ENCODE peak calls at places on chromosomes 16 and 17, in nine cellular contexts. V, L, N, P, Y, C, X, G and U are unnamed samples.

GRCh38 chr17:68453991-68454665 is 3.2 kb downstream of the WIPI1 start:
- DNase-seq in P (no peak), L (no peak), G (no peak), X (no peak), V (no peak), C (no peak), N (no peak), Y (no peak), U (no peak)

GRCh38 chr17:69447726-69448125 is 33.2 kb downstream of the MAP2K6 start:
- DNase-seq in N (no peak), L (peak), P (no peak), Y (no peak), C (no peak), V (no peak), G (no peak), X (peak), U (peak)

GRCh38 chr17:66347661-66348604 is 45.5 kb downstream of the PRKCA start:
- DNase-seq in X (no peak), N (no peak), P (no peak), V (no peak), L (peak), G (peak), C (no peak), Y (no peak), U (no peak)

GRCh38 chr16:12257926-12258561 is 281.5 kb downstream of the SNX29 start:
- DNase-seq in Y (no peak), X (no peak), C (no peak), L (no peak), P (no peak), G (no peak), V (no peak), N (no peak), U (no peak)

GRCh38 chr16:87874639-87875472 is 5.5 kb upstream of the SLC7A5 start:
- DNase-seq in C (no peak), X (no peak), N (no peak), G (no peak), V (no peak), P (no peak), L (no peak), Y (no peak), U (no peak)

GRCh38 chr16:66481943-66482390 is 54.9 kb downstream of the BEAN1 start:
- DNase-seq in L (no peak), V (no peak), X (no peak), N (no peak), C (no peak), P (no peak), Y (no peak), G (no peak), U (no peak)

GRCh38 chr16:87550510-87550961 is 51.8 kb upstream of the JPH3 start:
- DNase-seq in C (no peak), Y (no peak), G (no peak), X (peak), P (no peak), V (no peak), L (no peak), N (no peak), U (peak)

GRCh38 chr16:10870137-10870776 is 6.7 kb upstream of the CIITA start:
- DNase-seq in L (no peak), X (no peak), Y (no peak), P (no peak), C (no peak), N (no peak), V (no peak), G (no peak), U (no peak)

GRCh38 chr16:52591441-52592215 is 44.7 kb upstream of the TOX3 start:
- DNase-seq in X (no peak), Y (no peak), G (no peak), L (no peak), N (no peak), V (no peak), C (no peak), P (no peak), U (no peak)

GRCh38 chr17:2730764-2731353 is 18.6 kb downstream of the CCDC92B start:
- DNase-seq in N (no peak), G (no peak), V (no peak), L (no peak), C (no peak), P (no peak), X (no peak), Y (no peak), U (no peak)

GRCh38 chr16:10428433-10429168 is 42.7 kb downstream of the ATF7IP2 start:
- DNase-seq in P (no peak), C (peak), V (no peak), N (no peak), G (no peak), L (no peak), X (no peak), Y (no peak), U (no peak)

GRCh38 chr17:29240477-29240876 is 6.2 kb upstream of the CRYBA1 start:
- DNase-seq in L (peak), G (no peak), P (no peak), Y (no peak), X (no peak), V (no peak), N (no peak), C (no peak), U (no peak)

GRCh38 chr17:38443356-38444026 is 15.2 kb downstream of the ARHGAP23 start:
- DNase-seq in L (no peak), N (peak), X (no peak), Y (no peak), P (no peak), C (no peak), G (no peak), V (no peak), U (no peak)

GRCh38 chr17:82566129-82566995 is 46.8 kb downstream of the FOXK2 start:
- DNase-seq in X (no peak), L (no peak), C (no peak), N (no peak), P (no peak), V (peak), Y (no peak), G (no peak), U (no peak)

GRCh38 chr16:84360170-84360569 is 8.2 kb upstream of the ATP2C2 start:
- DNase-seq in V (no peak), N (no peak), Y (no peak), P (no peak), C (peak), G (no peak), L (no peak), X (no peak), U (no peak)

GRCh38 chr17:78046923-78047322 is 81.6 kb downstream of the TMC6 start:
- DNase-seq in C (no peak), Y (no peak), X (no peak), N (no peak), G (no peak), V (no peak), P (no peak), L (no peak), U (no peak)

GRCh38 chr17:34285304-34285792 is at the start of gene CCL11:
- DNase-seq in G (peak), L (peak), Y (no peak), V (no peak), N (no peak), X (no peak), C (no peak), P (no peak), U (no peak)

GRCh38 chr17:81396722-81397313 is 1.6 kb downstream of the BAHCC1 start:
- DNase-seq in P (no peak), V (peak), Y (no peak), G (peak), C (no peak), X (peak), L (peak), N (no peak), U (peak)

GRCh38 chr17:73304971-73305786 is 6.6 kb downstream of the CDC42EP4 start:
- DNase-seq in C (peak), G (peak), P (no peak), V (no peak), X (peak), Y (no peak), L (peak), N (no peak), U (peak)

GRCh38 chr16:54280751-54281150 is 5.8 kb downstream of the IRX3 start:
- DNase-seq in Y (no peak), C (no peak), P (no peak), X (no peak), G (peak), L (peak), N (no peak), V (no peak), U (no peak)

GRCh38 chr17:14084955-14085354 is 15.7 kb downstream of the COX10 start:
- DNase-seq in N (no peak), X (no peak), P (no peak), C (no peak), Y (no peak), L (no peak), V (no peak), G (no peak), U (no peak)

GRCh38 chr16:66924527-66925321 is 611 bp downstream of the RRAD start:
- DNase-seq in V (peak), L (no peak), Y (no peak), X (peak), G (no peak), N (peak), C (no peak), P (no peak), U (peak)

GRCh38 chr17:78892936-78893379 is 10.0 kb downstream of the CEP295NL start:
- DNase-seq in Y (no peak), P (no peak), N (no peak), V (no peak), X (no peak), C (no peak), L (no peak), G (no peak), U (no peak)

GRCh38 chr17:63478814-63479494 is 2.1 kb downstream of the ACE start:
- DNase-seq in N (peak), C (peak), L (peak), V (peak), Y (peak), X (peak), G (peak), P (no peak), U (peak)

GRCh38 chr17:69853533-69854262 is 221.3 kb upstream of the KCNJ16 start:
- DNase-seq in L (peak), C (no peak), P (no peak), N (no peak), X (peak), G (peak), Y (no peak), V (no peak), U (no peak)

GRCh38 chr17:57211543-57211942 is 44.8 kb upstream of the MSI2 start:
- DNase-seq in G (no peak), V (no peak), L (no peak), N (no peak), Y (no peak), P (no peak), X (no peak), C (peak), U (no peak)

GRCh38 chr16:30335598-30336474 is 19.3 kb downstream of the CD2BP2 start:
- DNase-seq in X (no peak), N (peak), G (peak), C (peak), Y (peak), P (peak), L (peak), V (no peak), U (peak)

GRCh38 chr16:11575223-11575589 is 11.5 kb downstream of the LITAF start:
- DNase-seq in N (no peak), V (no peak), P (no peak), G (no peak), L (no peak), X (peak), C (no peak), Y (no peak), U (no peak)

GRCh38 chr17:81039854-81040758 is 5.2 kb downstream of the BAIAP2 start:
- DNase-seq in G (peak), X (no peak), C (no peak), N (no peak), Y (no peak), V (peak), P (no peak), L (peak), U (peak)

GRCh38 chr17:42079541-42079940 is 18.7 kb downstream of the ZNF385C start:
- DNase-seq in N (no peak), Y (no peak), P (no peak), G (no peak), V (no peak), X (no peak), L (no peak), C (no peak), U (no peak)

GRCh38 chr17:52064791-52065211 is 93.7 kb downstream of the CA10 start:
- DNase-seq in X (no peak), Y (no peak), P (no peak), V (no peak), N (no peak), C (no peak), G (no peak), L (peak), U (no peak)

GRCh38 chr17:7113273-7114071 is 1.1 kb downstream of the ASGR2 start:
- DNase-seq in P (no peak), C (no peak), X (no peak), V (no peak), G (no peak), N (no peak), L (no peak), Y (no peak), U (no peak)
- H3K4me3 ChIP-seq in P (no peak), C (no peak), X (no peak), V (no peak), G (no peak), N (no peak), L (no peak), Y (no peak), U (no peak)

GRCh38 chr17:49224198-49224996 is 6.2 kb downstream of the PHOSPHO1 start:
- DNase-seq in Y (no peak), G (no peak), X (no peak), N (peak), V (peak), C (no peak), L (no peak), P (no peak), U (peak)

GRCh38 chr17:49225554-49226236 is 4.9 kb downstream of the PHOSPHO1 start:
- DNase-seq in Y (no peak), X (no peak), N (no peak), C (no peak), L (no peak), V (no peak), G (no peak), P (no peak), U (no peak)

GRCh38 chr17:49223168-49223516 is 7.4 kb downstream of the PHOSPHO1 start:
- DNase-seq in L (no peak), Y (no peak), G (no peak), X (no peak), C (no peak), V (no peak), P (no peak), N (no peak), U (no peak)

GRCh38 chr17:49224997-49225337 is 5.6 kb downstream of the PHOSPHO1 start:
- DNase-seq in G (no peak), X (no peak), L (no peak), V (no peak), C (no peak), N (no peak), Y (no peak), P (no peak), U (no peak)

GRCh38 chr17:49223517-49224197 is 6.9 kb downstream of the PHOSPHO1 start:
- DNase-seq in G (peak), X (peak), L (no peak), N (peak), C (no peak), Y (no peak), V (peak), P (no peak), U (peak)
- H3K4me3 ChIP-seq in G (no peak), X (peak), L (no peak), N (peak), C (no peak), Y (no peak), V (no peak), P (no peak), U (peak)

DNA sequence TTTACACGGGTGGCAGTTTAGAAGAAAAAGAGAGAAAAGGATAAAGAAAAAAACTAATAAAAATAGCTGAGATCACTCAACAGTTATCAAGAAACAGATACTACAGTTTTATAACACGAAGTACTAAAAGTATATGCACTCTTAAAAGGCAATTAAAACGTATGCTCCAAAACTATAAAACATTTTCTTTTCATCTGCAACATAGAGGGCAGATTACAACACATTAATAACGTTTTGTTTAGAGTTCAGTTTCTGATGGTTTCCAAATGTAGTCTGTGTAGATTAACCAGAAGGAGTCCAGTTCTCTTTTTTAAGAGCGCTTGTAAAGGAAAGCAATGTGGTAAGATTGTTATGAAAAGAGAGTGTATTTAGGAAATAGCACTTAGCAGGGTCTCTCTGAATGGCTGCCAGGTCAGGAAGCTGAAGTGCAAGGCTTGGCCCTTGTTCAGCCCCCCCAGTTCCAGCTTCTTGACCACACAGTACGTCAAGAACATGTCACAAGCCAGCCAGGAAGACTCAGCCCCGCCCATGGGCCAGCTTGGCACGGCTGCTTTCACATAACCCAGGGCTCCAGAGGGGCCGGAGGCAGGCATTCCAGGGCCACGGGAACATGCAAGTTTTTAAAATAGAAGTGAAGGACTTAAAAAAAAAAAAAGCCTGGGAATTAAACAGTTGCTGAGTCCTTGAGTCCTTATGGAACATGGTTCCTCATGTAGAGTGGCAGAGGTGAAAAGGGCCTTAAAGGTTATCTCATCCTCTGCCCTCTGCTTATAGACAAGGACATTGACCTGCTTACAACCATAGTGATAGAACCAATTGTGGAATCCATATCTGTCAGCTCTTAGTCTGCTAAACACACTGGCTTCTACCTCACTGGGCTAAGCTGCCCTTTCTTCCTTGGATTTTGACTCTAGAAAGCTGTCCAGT is 147.4 kb upstream of the TBX2 start:
- DNase-seq in X (peak), V (peak), P (no peak), L (peak), G (peak), Y (no peak), C (no peak), N (no peak), U (peak)
- H3K4me3 ChIP-seq in X (peak), V (no peak), P (no peak), L (no peak), G (no peak), Y (no peak), C (no peak), N (no peak), U (no peak)

DNA sequence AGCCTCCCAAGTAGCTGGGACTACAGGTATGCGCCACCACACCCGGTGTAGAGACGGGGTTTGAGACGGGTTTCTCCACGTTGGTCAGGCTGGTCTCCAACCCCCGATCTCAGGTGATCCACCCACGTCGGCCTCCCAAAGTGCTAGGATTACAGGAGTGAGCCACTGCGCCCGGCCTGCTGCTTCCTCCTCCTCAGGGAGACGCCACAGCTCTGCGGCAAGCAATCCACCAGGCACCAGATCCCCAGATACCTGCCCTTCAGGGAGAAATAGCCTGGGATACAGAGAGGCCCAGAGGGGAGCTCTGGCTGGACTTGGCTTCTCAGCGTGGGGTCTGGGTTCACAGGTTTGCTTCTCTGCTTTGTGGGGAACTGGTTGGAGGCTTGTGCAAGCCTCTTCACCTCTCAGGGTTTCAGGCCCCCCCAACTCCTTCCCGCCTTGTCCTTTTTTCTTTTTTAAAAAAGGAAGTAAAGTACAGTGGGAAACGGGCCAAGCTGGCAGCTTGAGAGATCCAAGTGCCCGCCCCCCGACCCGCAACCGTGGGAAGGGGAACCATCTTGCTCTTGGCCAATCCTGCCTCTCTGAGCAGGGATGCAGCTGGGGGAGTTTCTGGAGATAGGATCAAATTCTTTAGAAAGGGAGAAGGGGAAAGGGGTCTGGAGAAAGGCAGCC is 2.6 kb upstream of the SPHK1 start:
- DNase-seq in L (no peak), X (no peak), N (no peak), V (no peak), P (no peak), Y (no peak), G (no peak), C (no peak), U (no peak)
- H3K4me3 ChIP-seq in L (no peak), X (peak), N (no peak), V (no peak), P (peak), Y (no peak), G (no peak), C (no peak), U (no peak)

GRCh38 chr16:2366660-2367309 is 26.3 kb upstream of the ABCA3 start:
- DNase-seq in P (no peak), Y (no peak), V (no peak), X (no peak), L (no peak), N (no peak), G (no peak), C (no peak), U (no peak)

GRCh38 chr16:2364638-2365210 is 24.2 kb upstream of the ABCA3 start:
- DNase-seq in G (peak), X (no peak), P (no peak), V (no peak), N (no peak), Y (no peak), L (no peak), C (no peak), U (no peak)

GRCh38 chr16:2365895-2366294 is 25.4 kb upstream of the ABCA3 start:
- DNase-seq in P (no peak), L (peak), Y (no peak), G (peak), V (no peak), X (no peak), N (no peak), C (peak), U (no peak)

GRCh38 chr16:2362218-2362617 is 21.7 kb upstream of the ABCA3 start:
- DNase-seq in Y (no peak), L (no peak), P (no peak), N (no peak), C (no peak), X (no peak), G (no peak), V (no peak), U (no peak)

DNA sequence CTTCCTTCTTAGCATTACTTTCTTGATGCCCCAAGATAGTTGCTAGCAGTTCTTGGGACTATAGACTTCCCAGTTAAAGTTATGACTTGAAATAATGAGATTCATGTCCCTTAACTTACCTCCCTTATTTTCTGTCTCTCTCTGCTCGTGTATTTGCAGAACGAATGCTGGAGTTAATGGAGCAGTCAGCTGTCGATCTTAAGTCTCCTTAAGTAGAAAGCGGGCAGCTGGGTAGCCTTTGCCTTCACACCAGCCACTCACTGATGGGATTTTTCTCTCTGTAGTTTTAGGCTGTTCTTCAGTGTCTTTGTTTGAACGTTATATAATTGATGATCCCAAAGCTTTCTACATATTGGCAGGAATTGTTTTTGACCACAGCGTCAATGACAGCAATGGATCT is 24.9 kb upstream of the ABCA3 start:
- DNase-seq in P (no peak), V (no peak), C (no peak), N (no peak), Y (no peak), G (peak), L (no peak), X (no peak), U (no peak)
- H3K4me3 ChIP-seq in P (no peak), V (no peak), C (no peak), N (no peak), Y (no peak), G (no peak), L (no peak), X (no peak), U (no peak)